ENCODE peak calls at places on chromosomes 3 and 15, in eight cellular contexts. I is stimulated activated CD8-positive, alpha-beta memory T cell treated with anti-CD3 and anti-CD28 coated beads, Interleukin-15, amount 100 ng/mL, for 4 hours; R is stimulated activated CD4-positive, alpha-beta T cell treated with anti-CD3 and anti-CD28 coated beads, Interleukin-15, amount 100 ng/mL, for 1 hour; L is Karpas-422; V is PC-9; N is ovary; S is T-helper 2 cell; W is EL. C is an unnamed sample.

GRCh38 chr3:32203854-32204253 is 34.6 kb upstream of the CMTM8 start:
- DNase-seq in S (no peak), W (peak), R (no peak), L (no peak), N (no peak), I (no peak), V (no peak), C (no peak)

GRCh38 chr15:48653913-48654630 is 8.6 kb upstream of the FBN1 start:
- DNase-seq in R (no peak), N (no peak), W (no peak), S (no peak), I (no peak), V (no peak), L (no peak), C (no peak)

GRCh38 chr3:159263750-159264561 is 462.1 kb downstream of the MFSD1 start:
- DNase-seq in W (peak), I (no peak), R (no peak), N (no peak), S (no peak), L (peak), V (peak), C (no peak)

GRCh38 chr3:69008980-69009379 is 4.5 kb downstream of the EOGT start:
- DNase-seq in S (no peak), W (no peak), V (no peak), I (no peak), R (no peak), L (no peak), N (no peak), C (no peak)

GRCh38 chr15:52466134-52466701 is 62.5 kb downstream of the MYO5A start:
- DNase-seq in S (peak), V (no peak), R (peak), N (no peak), W (no peak), I (no peak), L (peak), C (peak)

GRCh38 chr3:62665627-62666433 is 209.4 kb downstream of the CADPS start:
- DNase-seq in S (no peak), L (peak), V (peak), I (no peak), N (peak), R (no peak), W (peak), C (peak)

GRCh38 chr15:70111203-70112017 is 13.7 kb upstream of the TLE3 start:
- DNase-seq in R (no peak), N (peak), I (no peak), W (peak), L (peak), V (peak), S (no peak), C (peak)

GRCh38 chr3:29644261-29644660 is 363.4 kb downstream of the RBMS3 start:
- DNase-seq in I (no peak), V (no peak), R (no peak), L (no peak), W (no peak), N (no peak), S (no peak), C (no peak)

GRCh38 chr3:23740517-23741402 is 65.0 kb upstream of the UBE2E1 start:
- DNase-seq in L (no peak), I (peak), S (no peak), V (peak), W (peak), R (no peak), N (no peak), C (no peak)

C was measured in aorta.